ENCODE peak calls at places on chromosome 1, in seven cellular contexts. G is CD8-positive, alpha-beta T cell; X is neural progenitor cell; K is fibroblast of the aortic adventitia; T is right lobe of liver; F is cardiac fibroblast; U is fibroblast of pulmonary artery. M is an unnamed sample.
A peak's percentile ranks its signal among the peaks of the same experiment; 100 is the strongest.

GRCh38 chr1:151130837-151131586 is 15.4 kb downstream of the SEMA6C start:
- DNase-seq in G (peak; percentile 77), X (peak; percentile 95), K (peak; percentile 32), T (peak; percentile 87), F (peak; percentile 85), U (peak; percentile 72), M (peak; percentile 71)

GRCh38 chr1:114336360-114336759 is 174.6 kb downstream of the TRIM33 start:
- DNase-seq in G (no peak), X (no peak), K (no peak), T (no peak), F (no peak), U (no peak), M (no peak)

GRCh38 chr1:6922096-6922931 is 137.1 kb downstream of the CAMTA1 start:
- DNase-seq in G (no peak), X (peak; percentile 29), K (peak; percentile 87), T (no peak), F (peak; percentile 31), U (peak; percentile 59), M (no peak)

GRCh38 chr1:30040081-30041019 is 683.0 kb downstream of the MATN1 start:
- DNase-seq in G (no peak), X (no peak), K (no peak), T (no peak), F (no peak), U (no peak), M (no peak)

GRCh38 chr1:32919811-32920733 is 18.9 kb upstream of the TMEM54 start:
- DNase-seq in G (no peak), X (no peak), K (peak; percentile 65), T (no peak), F (peak; percentile 52), U (peak; percentile 71), M (peak; percentile 5)

GRCh38 chr1:11931845-11932244 is 2.7 kb upstream of the PLOD1 start:
- DNase-seq in G (no peak), X (no peak), K (no peak), T (no peak), F (no peak), U (no peak), M (no peak)

GRCh38 chr1:36867575-36867974 is 166.7 kb downstream of the GRIK3 start:
- DNase-seq in G (no peak), X (no peak), K (no peak), T (no peak), F (no peak), U (no peak), M (no peak)

GRCh38 chr1:198751741-198752140 is 112.9 kb downstream of the PTPRC start:
- DNase-seq in G (no peak), X (no peak), K (no peak), T (no peak), F (no peak), U (no peak), M (no peak)

GRCh38 chr1:110229348-110230001 is 19.4 kb downstream of the KCNC4 start:
- DNase-seq in G (no peak), X (no peak), K (peak; percentile 16), T (no peak), F (no peak), U (no peak), M (no peak)

GRCh38 chr1:52281518-52281917 is 84.5 kb downstream of the CC2D1B start:
- DNase-seq in G (no peak), X (no peak), K (peak; percentile 39), T (no peak), F (peak; percentile 57), U (peak; percentile 73), M (no peak)

GRCh38 chr1:160192234-160192633 is 1.9 kb downstream of the CASQ1 start:
- DNase-seq in G (no peak), X (no peak), K (no peak), T (no peak), F (no peak), U (no peak), M (no peak)

GRCh38 chr1:19643113-19643512 is 998 bp upstream of the NBL1 start:
- DNase-seq in G (no peak), X (no peak), K (no peak), T (no peak), F (peak; percentile 59), U (no peak), M (peak; percentile 59)

GRCh38 chr1:63628607-63629006 is 35.4 kb downstream of the PGM1 start:
- DNase-seq in G (no peak), X (no peak), K (no peak), T (no peak), F (no peak), U (no peak), M (no peak)

GRCh38 chr1:38039386-38039933 is 7.1 kb downstream of the POU3F1 start:
- DNase-seq in G (no peak), X (no peak), K (no peak), T (no peak), F (no peak), U (no peak), M (no peak)

GRCh38 chr1:51877434-51878306 is 857 bp downstream of the NRDC start:
- DNase-seq in G (peak; percentile 26), X (no peak), K (peak; percentile 46), T (peak; percentile 56), F (peak; percentile 46), U (peak; percentile 44), M (no peak)

GRCh38 chr1:36693116-36693515 is 210.4 kb upstream of the CSF3R start:
- DNase-seq in G (no peak), X (no peak), K (no peak), T (no peak), F (no peak), U (no peak), M (no peak)

GRCh38 chr1:85199667-85200366 is 999 bp downstream of the SYDE2 start:
- DNase-seq in G (no peak), X (no peak), K (no peak), T (no peak), F (no peak), U (no peak), M (no peak)

GRCh38 chr1:170927955-170928850 is 7.1 kb upstream of the MROH9 start:
- DNase-seq in G (no peak), X (no peak), K (peak; percentile 56), T (no peak), F (peak; percentile 38), U (peak; percentile 19), M (no peak)
- TF ChIP-seq CTCF in G (no peak), X (peak; percentile 42), K (no peak), T (no peak), F (no peak), U (peak; percentile 15), M (no peak)

DNA sequence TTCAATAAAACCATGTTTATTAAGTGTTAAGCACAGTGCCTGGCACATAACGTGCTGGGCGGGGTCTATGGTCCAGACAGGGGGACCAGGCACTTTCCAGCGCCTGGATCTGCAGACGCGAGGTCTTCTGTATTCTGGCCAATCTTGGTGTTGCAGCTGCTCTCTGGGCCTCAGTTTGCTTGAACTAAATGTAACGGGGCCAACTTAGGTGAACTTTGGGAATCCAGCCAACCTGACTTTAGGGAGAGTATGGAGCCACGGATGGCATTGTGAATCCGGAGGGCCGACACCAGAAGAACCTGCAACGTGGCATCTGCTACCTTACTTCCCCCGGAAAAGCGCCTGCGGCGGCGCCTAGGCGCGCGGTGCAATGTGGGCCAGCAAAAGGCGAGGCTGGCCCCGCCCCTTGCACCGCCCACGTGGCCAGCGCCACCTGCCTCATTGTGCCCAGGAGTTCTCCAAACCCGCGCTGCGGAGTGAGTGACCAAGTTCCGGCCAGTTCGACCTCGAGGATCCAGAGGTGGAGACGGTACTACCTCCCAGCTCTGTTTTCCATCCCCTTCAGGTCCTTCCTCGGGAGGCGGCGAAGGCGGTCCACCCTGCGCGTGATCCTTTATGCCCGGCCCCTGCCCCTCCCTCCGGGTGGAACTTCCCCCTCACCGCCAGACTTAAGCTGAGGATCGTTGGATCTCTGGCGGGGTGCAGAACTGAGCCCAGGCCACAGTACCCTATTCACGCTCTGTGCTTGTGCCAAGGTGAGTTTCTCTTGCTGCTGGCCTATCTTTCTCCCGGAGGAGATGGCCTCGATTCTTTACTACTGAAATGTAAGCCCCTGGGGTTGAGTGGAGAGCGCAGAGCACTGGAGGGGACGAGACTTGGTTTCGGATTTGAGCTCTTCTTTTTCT is at the start of gene AKR1A1:
- DNase-seq in G (peak; percentile 83), X (peak; percentile 90), K (peak; percentile 77), T (peak; percentile 94), F (peak; percentile 85), U (peak; percentile 81), M (peak; percentile 92)
- H3K4me3 ChIP-seq in G (peak within 1 kb of the TSS; percentile 96), X (peak within 1 kb of the TSS; percentile 65), K (peak within 1 kb of the TSS; percentile 88), T (peak within 1 kb of the TSS; percentile 68), F (peak within 1 kb of the TSS; percentile 95), U (peak within 1 kb of the TSS; percentile 97), M (peak within 1 kb of the TSS; percentile 78)

DNA sequence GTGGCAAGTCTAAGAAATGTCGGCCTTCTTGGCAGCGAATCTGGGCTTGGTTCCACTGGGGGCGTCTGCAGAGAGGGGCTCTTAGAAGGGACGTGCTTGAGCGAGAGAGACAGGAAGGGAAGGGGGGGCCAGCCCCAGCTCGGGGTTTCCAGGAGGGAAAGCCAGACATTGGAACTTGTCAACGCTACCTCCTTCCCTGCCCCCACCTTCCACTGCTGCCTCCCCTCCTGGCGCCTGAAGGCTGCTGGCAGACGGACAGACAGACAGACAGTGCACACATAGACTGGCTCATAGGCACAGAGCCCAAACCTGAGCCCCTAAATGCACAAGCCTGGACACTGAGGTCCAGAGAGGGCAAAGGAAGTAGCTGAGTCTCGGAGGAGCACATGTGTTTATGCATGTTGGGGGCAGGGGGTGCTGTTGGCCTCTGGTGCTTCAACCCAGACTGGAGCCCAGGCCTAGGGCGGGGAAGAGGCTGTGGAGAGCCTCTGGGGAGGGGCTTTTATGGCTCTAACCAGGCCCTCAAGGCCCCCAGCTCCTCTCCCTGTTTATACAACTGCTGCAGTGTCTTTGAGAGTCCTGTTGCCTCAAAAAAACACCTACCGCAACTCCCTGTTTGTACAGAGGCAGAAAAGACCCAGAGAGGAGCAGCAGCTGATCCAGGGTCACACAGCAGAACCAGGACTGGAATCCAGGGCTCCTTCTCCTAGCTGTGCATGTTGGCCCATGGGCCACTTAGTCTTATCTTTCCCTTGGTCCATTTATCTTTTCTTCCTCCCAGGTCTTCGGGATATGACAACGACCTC is 33.1 kb upstream of the WASF2 start:
- DNase-seq in G (peak; percentile 64), X (peak; percentile 52), K (peak; percentile 51), T (no peak), F (no peak), U (peak; percentile 41), M (no peak)
- TF ChIP-seq CTCF in G (peak; percentile 34), X (peak; percentile 46), K (peak; percentile 38), T (no peak), F (peak; percentile 10), U (peak; percentile 29), M (no peak)

GRCh38 chr1:61095127-61095812 is 12.9 kb downstream of the NFIA start:
- DNase-seq in G (no peak), X (no peak), K (no peak), T (no peak), F (no peak), U (no peak), M (no peak)

GRCh38 chr1:61097326-61097725 is 15.0 kb downstream of the NFIA start:
- DNase-seq in G (no peak), X (no peak), K (peak; percentile 84), T (no peak), F (peak; percentile 88), U (peak; percentile 84), M (no peak)

GRCh38 chr1:61092643-61093042 is 10.3 kb downstream of the NFIA start:
- DNase-seq in G (no peak), X (no peak), K (no peak), T (no peak), F (no peak), U (no peak), M (no peak)

GRCh38 chr1:61093525-61094137 is 11.3 kb downstream of the NFIA start:
- DNase-seq in G (no peak), X (peak; percentile 54), K (peak; percentile 64), T (no peak), F (peak; percentile 54), U (no peak), M (no peak)

GRCh38 chr1:61094677-61095076 is 12.3 kb downstream of the NFIA start:
- DNase-seq in G (no peak), X (no peak), K (no peak), T (no peak), F (no peak), U (no peak), M (no peak)
- H3K4me3 ChIP-seq in G (no peak overlapping the region), X (no peak overlapping the region), K (no peak overlapping the region), T (no peak overlapping the region), F (no peak overlapping the region), U (no peak overlapping the region), M (no peak overlapping the region)

M was measured in stomach.